ENCODE peak calls at places on chromosomes 13 and 19, in ten cellular contexts. G is ELF-1; B is neural crest cell; Y is left ventricle myocardium inferior; V is GM23248; E is T-helper 2 cell; X is Caco-2; Z is activated effector memory CD4-positive, alpha-beta T cell treated with anti-CD3 and anti-CD28 coated beads, Interleukin-2, amount 50 U/mL, for 16 hours; R is nucleus accumbens; I is EH. P is an unnamed sample.

GRCh38 chr13:101121608-101122007 is 294.7 kb downstream of the NALCN start:
- DNase-seq in G (no peak), B (no peak), Y (no peak), V (no peak), E (no peak), X (no peak), Z (no peak), R (no peak), I (no peak), P (no peak)

GRCh38 chr19:43923875-43924274 is 11.2 kb downstream of the ZNF45 start:
- DNase-seq in G (no peak), B (no peak), Y (no peak), V (no peak), E (no peak), X (no peak), Z (no peak), R (no peak), I (no peak), P (no peak)

GRCh38 chr13:24631922-24632321 is 48.3 kb upstream of the ATP12A start:
- DNase-seq in G (no peak), B (no peak), Y (no peak), V (peak), E (no peak), X (no peak), Z (no peak), R (no peak), I (no peak), P (no peak)

GRCh38 chr13:77374786-77375185 is 47.9 kb upstream of the MYCBP2 start:
- DNase-seq in G (no peak), B (no peak), Y (no peak), V (no peak), E (no peak), X (no peak), Z (no peak), R (no peak), I (no peak), P (no peak)

GRCh38 chr19:2500861-2501260 is 24.9 kb downstream of the GADD45B start:
- DNase-seq in G (no peak), B (no peak), Y (no peak), V (no peak), E (no peak), X (no peak), Z (no peak), R (no peak), I (no peak), P (no peak)

GRCh38 chr13:68056816-68057710 is 826.9 kb upstream of the PCDH9 start:
- DNase-seq in G (no peak), B (no peak), Y (no peak), V (no peak), E (no peak), X (no peak), Z (no peak), R (no peak), I (no peak), P (no peak)

GRCh38 chr13:72457151-72457550 is 270.3 kb downstream of the MZT1 start:
- DNase-seq in G (no peak), B (no peak), Y (no peak), V (no peak), E (no peak), X (no peak), Z (no peak), R (no peak), I (no peak), P (no peak)

GRCh38 chr13:29952245-29952644 is 101.8 kb upstream of the UBL3 start:
- DNase-seq in G (no peak), B (no peak), Y (no peak), V (no peak), E (no peak), X (no peak), Z (no peak), R (no peak), I (no peak), P (no peak)

GRCh38 chr13:33798023-33798422 is 19.9 kb upstream of the RFC3 start:
- DNase-seq in G (no peak), B (no peak), Y (no peak), V (no peak), E (no peak), X (no peak), Z (no peak), R (no peak), I (no peak), P (no peak)

GRCh38 chr19:18223860-18224524 is 2.2 kb downstream of the PDE4C start:
- DNase-seq in G (peak), B (peak), Y (peak), V (no peak), E (no peak), X (peak), Z (peak), R (no peak), I (no peak), P (no peak)

GRCh38 chr19:10353793-10354391 is 14.5 kb upstream of the ICAM3 start:
- DNase-seq in G (peak), B (peak), Y (peak), V (peak), E (no peak), X (peak), Z (peak), R (no peak), I (peak), P (peak)

GRCh38 chr13:108326318-108326717 is 56.8 kb downstream of the TNFSF13B start:
- DNase-seq in G (no peak), B (no peak), Y (no peak), V (no peak), E (no peak), X (no peak), Z (no peak), R (no peak), I (no peak), P (no peak)

GRCh38 chr13:61727714-61728275 is 312.1 kb upstream of the PCDH20 start:
- DNase-seq in G (no peak), B (no peak), Y (no peak), V (no peak), E (no peak), X (no peak), Z (no peak), R (no peak), I (no peak), P (no peak)

GRCh38 chr13:80469841-80470378 is 129.0 kb upstream of the SPRY2 start:
- DNase-seq in G (no peak), B (no peak), Y (peak), V (peak), E (no peak), X (no peak), Z (no peak), R (no peak), I (peak), P (peak)

GRCh38 chr19:49557641-49558325 is 22.6 kb downstream of the NOSIP start:
- DNase-seq in G (peak), B (no peak), Y (no peak), V (no peak), E (no peak), X (no peak), Z (no peak), R (no peak), I (no peak), P (no peak)

P was measured in posterior vena cava.